ENCODE peak calls at places on chromosomes 11 and 22, in seven cellular contexts. X is ACHN; O is HTR-8/SVneo; E is fibroblast of villous mesenchyme; D is stimulated activated CD4-positive, alpha-beta T cell treated with anti-CD3 and anti-CD28 coated beads, Interleukin-15, amount 100 ng/mL, for 24 hours; W is mucosa of descending colon; G is pons. C is an unnamed sample.

GRCh38 chr22:20877715-20878114 is 18.9 kb downstream of the SNAP29 start:
- DNase-seq in X (no peak), O (no peak), E (no peak), D (no peak), W (no peak), G (no peak), C (no peak)

GRCh38 chr11:80122211-80122610 is 681.4 kb upstream of the TENM4 start:
- DNase-seq in X (no peak), O (no peak), E (no peak), D (no peak), W (no peak), G (no peak), C (no peak)

GRCh38 chr11:44955019-44955738 is 4.5 kb upstream of the TP53I11 start:
- DNase-seq in X (peak; percentile 32), O (peak; percentile 89), E (peak; percentile 92), D (peak; percentile 26), W (peak; percentile 84), G (peak; percentile 59), C (peak; percentile 84)

GRCh38 chr11:76317296-76317695 is 63.6 kb downstream of the THAP12 start:
- DNase-seq in X (no peak), O (no peak), E (no peak), D (no peak), W (no peak), G (no peak), C (no peak)

GRCh38 chr11:44630511-44631210 is 65.2 kb downstream of the CD82 start:
- DNase-seq in X (no peak), O (no peak), E (no peak), D (no peak), W (no peak), G (no peak), C (peak; percentile 2)

GRCh38 chr11:19597876-19598275 is 114.8 kb upstream of the NAV2 start:
- DNase-seq in X (peak; percentile 76), O (peak; percentile 67), E (no peak), D (no peak), W (no peak), G (no peak), C (no peak)

GRCh38 chr11:10845589-10845988 is 12.3 kb downstream of the ZBED5 start:
- DNase-seq in X (no peak), O (no peak), E (no peak), D (no peak), W (no peak), G (no peak), C (no peak)

GRCh38 chr11:35740061-35740824 is 77.7 kb downstream of the TRIM44 start:
- DNase-seq in X (no peak), O (no peak), E (no peak), D (no peak), W (no peak), G (peak; percentile 24), C (no peak)

GRCh38 chr22:41517172-41518047 is 26.9 kb downstream of the POLR3H start:
- DNase-seq in X (peak; percentile 53), O (peak; percentile 73), E (peak; percentile 61), D (peak; percentile 56), W (no peak), G (peak; percentile 81), C (peak; percentile 77)

GRCh38 chr11:45354976-45355705 is 69.0 kb upstream of the SYT13 start:
- DNase-seq in X (peak; percentile 36), O (no peak), E (peak; percentile 45), D (peak; percentile 90), W (peak; percentile 87), G (peak; percentile 80), C (peak; percentile 93)

GRCh38 chr11:1749020-1749758 is 1.2 kb downstream of the IFITM10 start:
- DNase-seq in X (peak; percentile 19), O (no peak), E (no peak), D (peak; percentile 8), W (no peak), G (no peak), C (peak; percentile 69)

GRCh38 chr11:69377029-69377952 is 83.3 kb downstream of the MYEOV start:
- DNase-seq in X (no peak), O (no peak), E (no peak), D (no peak), W (no peak), G (no peak), C (no peak)

GRCh38 chr11:116925050-116925449 is 87.6 kb upstream of the APOA1 start:
- DNase-seq in X (no peak), O (no peak), E (no peak), D (no peak), W (no peak), G (no peak), C (no peak)

GRCh38 chr11:126192386-126192785 is 19.1 kb downstream of the RPUSD4 start:
- DNase-seq in X (no peak), O (no peak), E (no peak), D (no peak), W (no peak), G (no peak), C (no peak)

GRCh38 chr22:27732841-27733240 is 68.7 kb downstream of the MN1 start:
- DNase-seq in X (no peak), O (no peak), E (no peak), D (no peak), W (no peak), G (no peak), C (no peak)

GRCh38 chr11:104705475-104706195 is 192.6 kb downstream of the CASP12 start:
- DNase-seq in X (peak; percentile 0), O (no peak), E (peak; percentile 12), D (peak; percentile 78), W (no peak), G (peak; percentile 35), C (peak; percentile 5)

GRCh38 chr22:35842954-35843353 is 125.3 kb downstream of the APOL5 start:
- DNase-seq in X (peak; percentile 77), O (peak; percentile 38), E (peak; percentile 45), D (peak; percentile 7), W (no peak), G (no peak), C (peak; percentile 32)

GRCh38 chr22:40894417-40894816 is 32.5 kb upstream of the DNAJB7 start:
- DNase-seq in X (no peak), O (no peak), E (no peak), D (no peak), W (no peak), G (no peak), C (no peak)

GRCh38 chr11:60208146-60208895 is 25.4 kb upstream of the MS4A6A start:
- DNase-seq in X (no peak), O (no peak), E (no peak), D (no peak), W (no peak), G (no peak), C (no peak)

GRCh38 chr11:21909145-21909544 is 283.7 kb upstream of the ANO5 start:
- DNase-seq in X (no peak), O (no peak), E (no peak), D (no peak), W (no peak), G (no peak), C (peak; percentile 21)

C was measured in hepatocyte.